ENCODE peak calls at places on chromosomes 11 and 22, in four cellular contexts. L, S, K and P are unnamed samples.

GRCh38 chr11:47188262-47188661 is 2.0 kb upstream of the PACSIN3 start:
- DNase-seq in K (no peak), L (no peak), S (no peak), P (no peak)

GRCh38 chr22:30270841-30271240 is 4.2 kb upstream of the OSM start:
- DNase-seq in S (no peak), L (no peak), K (no peak), P (peak; percentile 60)

GRCh38 chr11:123899792-123900191 is 2.2 kb upstream of the OR8D4 start:
- DNase-seq in L (no peak), S (no peak), K (no peak), P (no peak)

GRCh38 chr11:122294041-122294440 is 178.0 kb upstream of the BLID start:
- DNase-seq in L (no peak), S (no peak), K (no peak), P (no peak)

GRCh38 chr11:46277623-46278386 is at the start of gene CREB3L1:
- DNase-seq in S (no peak), K (no peak), L (no peak), P (peak; percentile 33)

GRCh38 chr11:78131956-78132355 is 7.5 kb downstream of the ALG8 start:
- DNase-seq in K (no peak), S (no peak), L (no peak), P (peak; percentile 20)

GRCh38 chr11:108994887-108995286 is 330.0 kb downstream of the DDX10 start:
- DNase-seq in K (no peak), S (no peak), L (no peak), P (no peak)

GRCh38 chr11:102676086-102676485 is 29.5 kb downstream of the MMP27 start:
- DNase-seq in S (no peak), K (no peak), L (no peak), P (no peak)

GRCh38 chr22:45676024-45676423 is 4.4 kb downstream of the ATXN10 start:
- DNase-seq in S (no peak), K (no peak), L (no peak), P (no peak)

GRCh38 chr22:29377979-29378378 is 10.4 kb downstream of the AP1B1 start:
- DNase-seq in K (no peak), S (no peak), L (no peak), P (no peak)

GRCh38 chr22:36386351-36386899 is 1.3 kb downstream of the MYH9 start:
- DNase-seq in S (no peak), K (no peak), L (no peak), P (no peak)

GRCh38 chr11:116578971-116579687 is 193.7 kb downstream of the BUD13 start:
- DNase-seq in L (peak; percentile 12), S (peak; percentile 68), K (no peak), P (no peak)

GRCh38 chr11:104588975-104589374 is 309.3 kb downstream of the CASP12 start:
- DNase-seq in S (no peak), L (no peak), K (no peak), P (no peak)

DNA sequence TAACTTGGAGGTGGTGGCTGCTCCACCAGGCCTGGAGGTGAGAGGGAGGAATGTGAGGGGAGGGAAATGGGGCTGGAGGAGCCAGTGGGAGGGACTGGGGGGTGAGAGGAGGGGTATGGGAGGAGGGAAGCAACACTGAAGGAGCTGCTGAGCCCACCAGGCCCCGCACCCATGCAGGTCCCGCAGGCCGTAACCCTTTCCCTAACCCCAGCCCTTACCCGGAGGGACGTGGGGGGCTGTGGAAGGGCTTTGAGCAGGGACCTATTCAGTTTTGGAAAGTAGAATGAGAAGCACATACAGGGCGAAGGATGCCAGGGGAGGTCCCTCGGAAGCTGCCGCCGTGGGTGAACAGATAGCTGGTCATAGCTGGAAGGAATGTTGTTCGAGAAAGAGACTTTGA is 33.9 kb upstream of the CRYBB3 start:
- DNase-seq in S (no peak), K (no peak), L (no peak), P (no peak)
- H3K4me3 ChIP-seq in S (no peak overlapping the region), K (no peak overlapping the region), L (no peak overlapping the region), P (no peak overlapping the region)

GRCh38 chr11:79906189-79906588 is 465.4 kb upstream of the TENM4 start:
- DNase-seq in L (no peak), S (no peak), K (no peak), P (no peak)
- H3K4me3 ChIP-seq in L (no peak overlapping the region), S (no peak overlapping the region), K (no peak overlapping the region), P (no peak overlapping the region)

GRCh38 chr11:2142762-2143202 is 3.6 kb upstream of the IGF2 start:
- DNase-seq in S (no peak), L (no peak), K (no peak), P (no peak)
- H3K4me3 ChIP-seq in S (no peak overlapping the region), L (no peak overlapping the region), K (no peak overlapping the region), P (no peak overlapping the region)

DNA sequence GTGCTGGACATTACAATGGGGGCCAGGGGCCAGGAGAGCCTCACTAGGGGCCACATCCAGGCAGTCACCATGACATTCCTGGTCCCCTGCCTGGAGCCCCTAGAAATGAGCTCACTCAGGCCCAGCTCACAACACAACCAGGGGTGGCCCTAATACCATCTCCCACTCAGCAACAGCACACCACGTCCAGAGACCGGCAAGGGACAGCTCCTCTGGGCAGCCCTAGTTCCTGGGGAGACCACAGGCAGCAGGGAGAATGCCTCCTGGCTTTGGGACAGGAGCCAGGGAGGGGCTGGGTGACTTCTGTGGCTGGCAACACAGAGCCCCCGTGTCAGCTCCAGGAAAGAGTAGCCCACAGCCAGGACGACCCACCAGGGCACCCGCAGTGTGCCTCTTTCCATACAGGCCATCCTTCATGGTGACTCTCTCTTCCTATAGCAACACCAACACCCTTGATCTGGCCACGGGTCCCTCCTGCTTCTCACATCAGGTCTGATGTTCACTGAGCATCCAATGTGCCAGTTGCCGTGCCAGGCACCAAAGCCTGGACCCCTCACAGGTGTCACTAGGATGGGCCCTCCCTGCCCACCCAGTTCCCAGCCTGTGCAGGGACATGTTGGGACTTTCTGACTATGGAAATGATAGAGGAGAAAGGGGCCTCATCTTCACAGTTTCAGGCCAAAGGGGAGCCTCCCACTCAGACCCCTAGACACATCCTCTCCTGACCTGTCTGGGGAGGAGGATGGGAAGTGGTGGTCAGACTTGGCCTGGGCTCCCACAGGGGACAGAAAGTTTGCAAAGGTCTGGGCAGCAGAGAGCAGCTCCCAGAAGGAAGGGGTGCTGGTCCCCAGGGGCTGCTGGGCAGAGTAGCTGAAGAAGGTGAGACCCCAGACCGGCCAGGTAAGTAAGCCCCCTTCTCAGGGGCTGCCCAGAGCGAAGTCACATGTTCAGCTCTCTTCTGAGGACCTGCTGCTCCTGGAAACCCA is 43.2 kb downstream of the IGLL5 start:
- DNase-seq in S (no peak), K (no peak), L (no peak), P (no peak)
- H3K4me3 ChIP-seq in S (no peak overlapping the region), K (no peak overlapping the region), L (no peak overlapping the region), P (no peak overlapping the region)

GRCh38 chr22:41521166-41521565 is 23.1 kb downstream of the POLR3H start:
- DNase-seq in L (no peak), S (no peak), K (no peak), P (no peak)
- H3K4me3 ChIP-seq in L (no peak overlapping the region), S (no peak overlapping the region), K (no peak overlapping the region), P (no peak overlapping the region)